ENCODE peak calls at places on chromosomes 6 and 20, in five cellular contexts. Z is NCI-H1417, C is putamen, M is neural progenitor cell, D is WTC11. N is an unnamed sample.

GRCh38 chr6:1395941-1396908 is 6.8 kb downstream of the FOXF2 start:
- DNase-seq in Z (no peak), D (no peak), M (peak; percentile 31), C (no peak), N (no peak)

GRCh38 chr20:60026010-60026409 is 67.8 kb downstream of the CDH26 start:
- DNase-seq in Z (no peak), M (no peak), D (no peak), C (no peak), N (no peak)

GRCh38 chr20:58081842-58082241 is 146.6 kb downstream of the ANKRD60 start:
- DNase-seq in M (no peak), C (no peak), Z (no peak), D (no peak), N (no peak)

GRCh38 chr6:133130863-133131262 is 110.3 kb upstream of the EYA4 start:
- DNase-seq in D (no peak), M (no peak), Z (peak; percentile 36), C (no peak), N (no peak)

GRCh38 chr20:51221791-51222408 is 199.0 kb upstream of the KCNG1 start:
- DNase-seq in M (peak; percentile 47), C (no peak), Z (peak; percentile 27), D (peak; percentile 70), N (peak; percentile 31)

GRCh38 chr6:128739112-128739511 is 143.8 kb upstream of the LAMA2 start:
- DNase-seq in D (no peak), Z (no peak), M (no peak), C (no peak), N (no peak)

GRCh38 chr6:102798631-102799030 is 1405.1 kb downstream of the GRIK2 start:
- DNase-seq in M (peak; percentile 75), D (peak; percentile 62), C (no peak), Z (no peak), N (no peak)

GRCh38 chr6:5532941-5533340 is 271.6 kb downstream of the FARS2 start:
- DNase-seq in Z (no peak), C (no peak), M (no peak), D (no peak), N (no peak)

GRCh38 chr6:22717906-22718305 is 148.5 kb downstream of the HDGFL1 start:
- DNase-seq in Z (peak; percentile 90), M (no peak), D (no peak), C (no peak), N (peak; percentile 97)

GRCh38 chr20:7348253-7348652 is 580.8 kb downstream of the BMP2 start:
- DNase-seq in C (no peak), M (no peak), D (no peak), Z (no peak), N (no peak)

GRCh38 chr6:38371312-38371672 is 268.4 kb downstream of the BTBD9 start:
- DNase-seq in D (no peak), Z (peak; percentile 61), C (no peak), M (no peak), N (no peak)

GRCh38 chr20:57260959-57261357 is 5.5 kb downstream of the BMP7 start:
- DNase-seq in D (no peak), C (no peak), Z (no peak), M (peak; percentile 41), N (peak; percentile 60)

GRCh38 chr6:816510-817084 is 123.7 kb upstream of the EXOC2 start:
- DNase-seq in C (no peak), M (no peak), Z (no peak), D (no peak), N (no peak)

GRCh38 chr20:36644032-36644712 is 1.8 kb downstream of the SLA2 start:
- DNase-seq in M (no peak), D (no peak), Z (no peak), C (no peak), N (peak; percentile 21)

GRCh38 chr20:10040070-10040970 is 5.5 kb downstream of the ANKEF1 start:
- DNase-seq in D (no peak), M (no peak), Z (peak; percentile 39), C (no peak), N (peak; percentile 19)

GRCh38 chr6:53956068-53956711 is 155.1 kb upstream of the MLIP start:
- DNase-seq in D (peak; percentile 80), M (peak; percentile 81), Z (peak; percentile 92), C (peak; percentile 77), N (peak; percentile 73)

GRCh38 chr6:105678516-105678915 is 275.6 kb upstream of the PREP start:
- DNase-seq in Z (no peak), C (no peak), M (no peak), D (no peak), N (no peak)

GRCh38 chr6:157269261-157269794 is 54.0 kb downstream of the TMEM242 start:
- DNase-seq in M (no peak), D (no peak), C (peak; percentile 36), Z (no peak), N (no peak)

GRCh38 chr6:134090591-134090990 is 38.2 kb upstream of the SLC2A12 start:
- DNase-seq in D (no peak), C (no peak), Z (no peak), M (no peak), N (no peak)

GRCh38 chr6:45619994-45620471 is 242.3 kb upstream of the SUPT3H start:
- DNase-seq in D (no peak), M (no peak), Z (no peak), C (no peak), N (no peak)

N was measured in NCI-H345.